ENCODE peak calls at places on chromosomes 2 and 18, in five cellular contexts. One of them, this sample, is unnamed.

GRCh38 chr2:201831469-201831868 is 25.1 kb downstream of the CDK15 start:
- DNase-seq in breast epithelium: no peak
- DNase-seq in body of pancreas: no peak
- DNase-seq in adrenal gland: no peak
- DNase-seq in GM12891: no peak
- DNase-seq in this sample: no peak

GRCh38 chr2:46260305-46260704 is 36.9 kb upstream of the EPAS1 start:
- DNase-seq in breast epithelium: no peak
- DNase-seq in GM12891: no peak
- DNase-seq in adrenal gland: no peak
- DNase-seq in body of pancreas: no peak
- DNase-seq in this sample: no peak

GRCh38 chr2:29215073-29215472 is 99.9 kb downstream of the CLIP4 start:
- DNase-seq in GM12891: no peak
- DNase-seq in body of pancreas: no peak
- DNase-seq in breast epithelium: no peak
- DNase-seq in adrenal gland: peak
- DNase-seq in this sample: no peak

GRCh38 chr2:154490540-154490939 is 208.0 kb upstream of the KCNJ3 start:
- DNase-seq in GM12891: no peak
- DNase-seq in adrenal gland: no peak
- DNase-seq in breast epithelium: no peak
- DNase-seq in body of pancreas: no peak
- DNase-seq in this sample: no peak

GRCh38 chr2:160387558-160388262 is 105.9 kb downstream of the RBMS1 start:
- DNase-seq in breast epithelium: no peak
- DNase-seq in GM12891: no peak
- DNase-seq in body of pancreas: no peak
- DNase-seq in adrenal gland: peak
- DNase-seq in this sample: no peak

GRCh38 chr2:133532919-133533318 is 35.3 kb downstream of the NCKAP5 start:
- DNase-seq in adrenal gland: no peak
- DNase-seq in GM12891: no peak
- DNase-seq in body of pancreas: no peak
- DNase-seq in breast epithelium: no peak
- DNase-seq in this sample: no peak

GRCh38 chr2:127153691-127154158 is 46.8 kb upstream of the BIN1 start:
- DNase-seq in GM12891: no peak
- DNase-seq in body of pancreas: no peak
- DNase-seq in breast epithelium: no peak
- DNase-seq in adrenal gland: peak
- DNase-seq in this sample: no peak

GRCh38 chr2:219645631-219646527 is 18.4 kb downstream of the SLC4A3 start:
- DNase-seq in breast epithelium: no peak
- DNase-seq in adrenal gland: no peak
- DNase-seq in GM12891: no peak
- DNase-seq in body of pancreas: no peak
- DNase-seq in this sample: no peak

GRCh38 chr2:97995026-97995733 is 568 bp downstream of the TMEM131 start:
- DNase-seq in GM12891: peak
- DNase-seq in adrenal gland: peak
- DNase-seq in body of pancreas: peak
- DNase-seq in breast epithelium: no peak
- DNase-seq in this sample: peak

GRCh38 chr2:119700866-119701265 is 21.9 kb downstream of the TMEM177 start:
- DNase-seq in body of pancreas: no peak
- DNase-seq in GM12891: no peak
- DNase-seq in adrenal gland: no peak
- DNase-seq in breast epithelium: peak
- DNase-seq in this sample: no peak

GRCh38 chr2:47008381-47009280 is 93.0 kb upstream of the MCFD2 start:
- DNase-seq in GM12891: no peak
- DNase-seq in adrenal gland: peak
- DNase-seq in breast epithelium: no peak
- DNase-seq in body of pancreas: peak
- DNase-seq in this sample: no peak

GRCh38 chr2:279956-280654 is 7.8 kb downstream of the ALKAL2 start:
- DNase-seq in GM12891: no peak
- DNase-seq in body of pancreas: no peak
- DNase-seq in adrenal gland: no peak
- DNase-seq in breast epithelium: no peak
- DNase-seq in this sample: no peak

GRCh38 chr18:12423393-12423792 is 15.7 kb downstream of the PRELID3A start:
- DNase-seq in GM12891: no peak
- DNase-seq in adrenal gland: no peak
- DNase-seq in body of pancreas: no peak
- DNase-seq in breast epithelium: no peak
- DNase-seq in this sample: no peak

GRCh38 chr2:234722176-234722575 is 225.3 kb upstream of the ARL4C start:
- DNase-seq in GM12891: no peak
- DNase-seq in adrenal gland: no peak
- DNase-seq in breast epithelium: no peak
- DNase-seq in body of pancreas: no peak
- DNase-seq in this sample: no peak

GRCh38 chr2:227862227-227862740 is 9.1 kb upstream of the DAW1 start:
- DNase-seq in body of pancreas: peak
- DNase-seq in breast epithelium: no peak
- DNase-seq in adrenal gland: no peak
- DNase-seq in GM12891: peak
- DNase-seq in this sample: peak

GRCh38 chr2:158255257-158255656 is 153.6 kb downstream of the UPP2 start:
- DNase-seq in adrenal gland: no peak
- DNase-seq in GM12891: no peak
- DNase-seq in breast epithelium: no peak
- DNase-seq in body of pancreas: no peak
- DNase-seq in this sample: no peak

GRCh38 chr2:57906152-57906732 is 140.4 kb upstream of the VRK2 start:
- DNase-seq in body of pancreas: no peak
- DNase-seq in breast epithelium: no peak
- DNase-seq in GM12891: no peak
- DNase-seq in adrenal gland: no peak
- DNase-seq in this sample: peak

GRCh38 chr2:8456149-8457091 is 225.4 kb upstream of the ID2 start:
- DNase-seq in GM12891: peak
- DNase-seq in adrenal gland: no peak
- DNase-seq in body of pancreas: no peak
- DNase-seq in breast epithelium: no peak
- DNase-seq in this sample: no peak

GRCh38 chr2:119225084-119225864 is 1.6 kb downstream of the STEAP3 start:
- DNase-seq in adrenal gland: no peak
- DNase-seq in body of pancreas: peak
- DNase-seq in breast epithelium: no peak
- DNase-seq in GM12891: no peak
- DNase-seq in this sample: peak

GRCh38 chr18:79874553-79875530 is 76.6 kb downstream of the SLC66A2 start:
- DNase-seq in GM12891: no peak
- DNase-seq in adrenal gland: no peak
- DNase-seq in breast epithelium: no peak
- DNase-seq in body of pancreas: no peak
- DNase-seq in this sample: no peak

GRCh38 chr2:182715896-182716664 is at the start of gene DNAJC10:
- DNase-seq in GM12891: peak
- DNase-seq in breast epithelium: peak
- DNase-seq in body of pancreas: peak
- DNase-seq in adrenal gland: peak
- DNase-seq in this sample: peak
- TF ChIP-seq POLR2A in GM12891: peak
- TF ChIP-seq POLR2A in breast epithelium: peak
- TF ChIP-seq POLR2A in body of pancreas: peak
- TF ChIP-seq POLR2A in adrenal gland: no peak
- TF ChIP-seq POLR2A in this sample: peak

DNA sequence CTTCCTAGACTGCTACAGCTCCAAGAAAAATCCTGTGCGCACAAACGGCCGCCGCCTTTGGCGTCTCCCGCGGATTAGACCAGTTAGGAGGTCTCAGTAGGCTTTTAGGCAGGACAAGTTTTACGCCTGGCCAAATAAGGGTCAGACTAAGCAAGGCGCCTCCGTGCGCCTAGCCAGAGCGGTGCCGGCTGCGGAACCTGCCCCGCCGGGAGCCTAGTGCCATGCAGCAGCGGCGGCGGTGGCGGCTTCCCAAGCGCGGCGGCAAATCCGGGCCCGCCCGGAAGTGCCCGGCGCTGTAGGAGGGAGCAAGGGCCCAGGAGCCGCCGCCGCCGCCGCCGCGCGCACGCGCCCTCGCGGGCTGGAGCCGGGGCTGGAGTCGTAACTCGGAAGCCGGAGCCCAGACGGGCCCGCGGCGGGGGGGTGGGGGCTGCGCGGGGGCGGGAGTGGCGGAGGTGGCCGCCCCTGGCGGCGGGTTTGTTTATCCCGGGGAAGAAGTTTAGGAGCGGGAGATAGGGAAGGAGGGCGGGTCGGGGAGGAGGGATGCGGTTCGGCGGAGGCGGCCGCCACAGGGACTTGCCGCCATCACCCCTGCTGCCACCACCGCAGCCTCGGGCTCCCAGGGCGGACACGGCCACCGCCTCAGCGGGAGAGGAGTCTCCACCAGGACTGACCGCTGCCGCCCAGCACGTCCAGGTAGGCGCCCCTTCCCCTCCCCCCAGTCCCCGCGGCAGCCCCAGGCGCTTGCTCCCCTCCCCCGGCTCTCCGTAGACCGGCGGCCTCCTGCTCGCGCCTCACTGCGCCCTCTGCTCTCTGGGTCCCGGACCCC is at the start of gene SPOPL:
- DNase-seq in GM12891: peak
- DNase-seq in breast epithelium: peak
- DNase-seq in adrenal gland: peak
- DNase-seq in body of pancreas: peak
- DNase-seq in this sample: peak
- TF ChIP-seq POLR2A in GM12891: peak
- TF ChIP-seq POLR2A in breast epithelium: peak
- TF ChIP-seq POLR2A in adrenal gland: peak
- TF ChIP-seq POLR2A in body of pancreas: peak
- TF ChIP-seq POLR2A in this sample: peak

GRCh38 chr2:237171396-237171795 is 85.7 kb downstream of the COPS8 start:
- DNase-seq in breast epithelium: no peak
- DNase-seq in GM12891: no peak
- DNase-seq in body of pancreas: no peak
- DNase-seq in adrenal gland: peak
- DNase-seq in this sample: no peak
- TF ChIP-seq POLR2A in breast epithelium: no peak
- TF ChIP-seq POLR2A in GM12891: no peak
- TF ChIP-seq POLR2A in body of pancreas: peak
- TF ChIP-seq POLR2A in adrenal gland: no peak
- TF ChIP-seq POLR2A in this sample: no peak

GRCh38 chr18:21111351-21112139 is at the start of gene ROCK1:
- DNase-seq in breast epithelium: peak
- DNase-seq in body of pancreas: peak
- DNase-seq in adrenal gland: peak
- DNase-seq in GM12891: peak
- DNase-seq in this sample: peak
- TF ChIP-seq POLR2A in breast epithelium: no peak
- TF ChIP-seq POLR2A in body of pancreas: peak
- TF ChIP-seq POLR2A in adrenal gland: peak
- TF ChIP-seq POLR2A in GM12891: peak
- TF ChIP-seq POLR2A in this sample: no peak

GRCh38 chr2:238202326-238203103 is 980 bp downstream of the ILKAP start:
- DNase-seq in adrenal gland: no peak
- DNase-seq in body of pancreas: no peak
- DNase-seq in GM12891: peak
- DNase-seq in breast epithelium: no peak
- DNase-seq in this sample: peak
- TF ChIP-seq POLR2A in adrenal gland: no peak
- TF ChIP-seq POLR2A in body of pancreas: no peak
- TF ChIP-seq POLR2A in GM12891: no peak
- TF ChIP-seq POLR2A in breast epithelium: no peak
- TF ChIP-seq POLR2A in this sample: no peak

DNA sequence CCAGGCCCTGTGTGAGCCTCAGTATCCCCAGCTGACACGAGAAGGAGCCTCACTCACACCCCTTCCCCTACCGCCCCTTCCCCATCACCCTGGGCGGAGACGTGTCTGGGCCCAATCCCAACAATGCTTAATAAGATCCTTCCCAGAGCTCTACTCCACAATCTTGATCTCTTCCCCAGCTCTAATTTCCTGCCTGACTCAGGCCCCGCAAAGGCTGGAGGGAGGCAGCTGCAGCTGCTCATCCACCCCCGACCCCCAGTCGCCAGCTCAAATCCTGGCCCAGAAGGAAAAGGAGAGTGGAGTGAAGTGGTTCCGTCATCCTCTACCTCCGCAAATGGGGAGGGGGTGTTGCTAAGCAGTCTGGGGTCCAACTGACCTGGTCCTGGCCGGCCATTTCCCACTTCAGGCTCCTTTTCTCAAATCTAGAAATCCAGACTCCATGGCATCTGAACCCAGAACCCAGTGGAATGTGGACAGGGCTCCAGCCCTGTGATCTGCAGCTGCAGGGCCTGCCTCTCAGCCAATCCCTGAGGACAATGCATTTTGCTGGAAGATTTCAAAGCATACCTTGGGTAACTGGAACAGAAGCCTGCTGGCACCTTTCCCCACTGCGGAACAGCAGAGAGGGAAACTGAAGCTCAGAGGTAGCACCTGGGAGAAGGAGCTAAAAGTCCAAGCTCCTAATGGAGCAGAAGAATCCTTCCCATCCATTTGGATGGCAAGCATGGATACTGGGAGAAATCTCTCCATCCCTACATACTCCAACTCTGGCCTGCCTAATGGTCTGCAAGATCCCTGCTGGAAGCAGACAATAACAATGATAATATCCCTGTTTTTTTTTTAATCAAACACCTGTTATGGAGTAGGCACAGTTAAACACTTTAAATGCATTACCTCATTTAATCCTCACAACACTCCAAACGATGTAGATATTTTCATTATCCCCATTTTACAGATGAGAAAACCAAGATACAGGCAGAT is 5.6 kb upstream of the TNS1 start:
- DNase-seq in adrenal gland: no peak
- DNase-seq in body of pancreas: no peak
- DNase-seq in breast epithelium: no peak
- DNase-seq in GM12891: no peak
- DNase-seq in this sample: no peak
- TF ChIP-seq POLR2A in adrenal gland: no peak
- TF ChIP-seq POLR2A in body of pancreas: no peak
- TF ChIP-seq POLR2A in breast epithelium: no peak
- TF ChIP-seq POLR2A in GM12891: no peak
- TF ChIP-seq POLR2A in this sample: no peak